ENCODE peak calls at places on chromosomes 2 and 18, in nine cellular contexts. O is mammary epithelial cell; H is cardiac muscle cell; M is Karpas-422; D is right cardiac atrium; U is Peyer's patch; V is effector memory CD4-positive, alpha-beta T cell; P is fibroblast of lung; J is left ventricle myocardium inferior. T is an unnamed sample.
A peak's percentile ranks its signal among the peaks of the same experiment; 100 is the strongest.

GRCh38 chr2:233385489-233386044 is 31.3 kb downstream of the DGKD start:
- DNase-seq in V (no peak), U (no peak), J (no peak), D (no peak), M (no peak), H (peak; percentile 23), P (peak; percentile 28), O (no peak), T (no peak)

GRCh38 chr2:72031346-72032115 is 116.1 kb downstream of the CYP26B1 start:
- DNase-seq in M (no peak), V (no peak), O (no peak), H (no peak), D (no peak), J (no peak), P (no peak), U (no peak), T (peak; percentile 30)

GRCh38 chr2:66561645-66562336 is 126.9 kb downstream of the MEIS1 start:
- DNase-seq in U (no peak), D (no peak), V (no peak), J (no peak), M (no peak), P (peak; percentile 45), H (peak; percentile 71), O (no peak), T (no peak)

GRCh38 chr18:2894841-2895370 is 48.1 kb downstream of the EMILIN2 start:
- DNase-seq in V (no peak), D (no peak), M (no peak), O (no peak), H (no peak), J (no peak), P (no peak), U (no peak), T (no peak)

GRCh38 chr2:237184192-237184922 is 98.7 kb downstream of the COPS8 start:
- DNase-seq in H (peak; percentile 67), P (peak; percentile 76), D (no peak), M (no peak), V (no peak), U (no peak), O (peak; percentile 26), J (no peak), T (no peak)

GRCh38 chr18:11994708-11995444 is 13.6 kb downstream of the IMPA2 start:
- DNase-seq in P (peak; percentile 49), O (no peak), D (peak; percentile 24), J (no peak), M (no peak), H (no peak), U (no peak), V (no peak), T (no peak)

GRCh38 chr2:208356846-208357574 is 49.6 kb upstream of the PTH2R start:
- DNase-seq in M (no peak), V (no peak), D (no peak), U (no peak), J (no peak), H (no peak), P (peak; percentile 6), O (no peak), T (no peak)

GRCh38 chr2:51918113-51918512 is 886.2 kb upstream of the NRXN1 start:
- DNase-seq in U (no peak), J (no peak), O (peak; percentile 26), V (no peak), M (no peak), D (no peak), P (peak; percentile 44), H (peak; percentile 61), T (no peak)

GRCh38 chr2:47301731-47302130 is 101.2 kb upstream of the MSH2 start:
- DNase-seq in P (no peak), O (no peak), D (no peak), U (no peak), V (no peak), J (no peak), H (no peak), M (no peak), T (no peak)

GRCh38 chr2:47300609-47301276 is 102.2 kb upstream of the MSH2 start:
- DNase-seq in H (no peak), P (no peak), M (peak; percentile 69), O (no peak), J (no peak), D (no peak), U (no peak), V (no peak), T (no peak)

GRCh38 chr2:47303341-47304148 is 99.4 kb upstream of the MSH2 start:
- DNase-seq in V (no peak), H (peak; percentile 53), U (no peak), P (no peak), O (no peak), J (no peak), D (no peak), M (no peak), T (no peak)

GRCh38 chr2:47301277-47301618 is 101.7 kb upstream of the MSH2 start:
- DNase-seq in M (no peak), H (no peak), J (no peak), U (no peak), D (no peak), P (no peak), O (no peak), V (no peak), T (no peak)

GRCh38 chr2:47302308-47302707 is 100.6 kb upstream of the MSH2 start:
- DNase-seq in D (no peak), U (no peak), M (no peak), P (no peak), J (no peak), H (no peak), V (no peak), O (no peak), T (no peak)
- H3K4me1 ChIP-seq in D (no peaks in the 10 kb centered on the region), U (peaks cover 17% of the 10 kb centered on the region), M (peaks cover 19% of the 10 kb centered on the region), P (no peaks in the 10 kb centered on the region), J (no peaks in the 10 kb centered on the region), H (peaks cover 16% of the 10 kb centered on the region), V (peaks cover 7% of the 10 kb centered on the region), O (peaks cover 4% of the 10 kb centered on the region), T (no peaks in the 10 kb centered on the region)

GRCh38 chr2:7895356-7895755 is 786.5 kb upstream of the ID2 start:
- DNase-seq in M (no peak), J (no peak), O (no peak), H (no peak), U (no peak), D (no peak), V (no peak), P (no peak), T (no peak)

GRCh38 chr2:7900593-7900992 is 781.3 kb upstream of the ID2 start:
- DNase-seq in J (no peak), P (no peak), M (no peak), D (no peak), V (no peak), H (no peak), U (no peak), O (peak; percentile 17), T (no peak)

GRCh38 chr2:7899923-7900322 is 781.9 kb upstream of the ID2 start:
- DNase-seq in V (no peak), M (no peak), J (no peak), H (no peak), U (no peak), O (no peak), P (no peak), D (no peak), T (no peak)

GRCh38 chr2:7902251-7902765 is 779.5 kb upstream of the ID2 start:
- DNase-seq in M (no peak), H (no peak), O (no peak), D (no peak), V (no peak), J (no peak), P (no peak), U (no peak), T (no peak)

GRCh38 chr2:7899241-7899640 is 782.6 kb upstream of the ID2 start:
- DNase-seq in M (no peak), V (no peak), P (no peak), D (no peak), J (no peak), O (no peak), U (no peak), H (no peak), T (no peak)
- H3K4me1 ChIP-seq in M (peaks cover 16% of the 10 kb centered on the region), V (no peaks in the 10 kb centered on the region), P (no peaks in the 10 kb centered on the region), D (no peaks in the 10 kb centered on the region), J (no peaks in the 10 kb centered on the region), O (no peaks in the 10 kb centered on the region), U (no peaks in the 10 kb centered on the region), H (no peaks in the 10 kb centered on the region), T (no peaks in the 10 kb centered on the region)

GRCh38 chr2:221529177-221529942 is 42.7 kb downstream of the EPHA4 start:
- DNase-seq in P (peak; percentile 19), H (no peak), U (no peak), V (no peak), M (no peak), O (no peak), J (peak; percentile 33), D (peak; percentile 51), T (no peak)

GRCh38 chr2:221532641-221533040 is 39.5 kb downstream of the EPHA4 start:
- DNase-seq in D (no peak), H (no peak), O (no peak), M (no peak), V (no peak), J (no peak), P (no peak), U (no peak), T (no peak)

GRCh38 chr2:221530653-221531037 is 41.5 kb downstream of the EPHA4 start:
- DNase-seq in O (no peak), M (no peak), H (no peak), U (no peak), V (no peak), J (no peak), D (no peak), P (no peak), T (no peak)

GRCh38 chr2:221527759-221528444 is 44.2 kb downstream of the EPHA4 start:
- DNase-seq in D (no peak), M (no peak), H (peak; percentile 26), O (peak; percentile 29), V (no peak), P (peak; percentile 39), J (no peak), U (no peak), T (no peak)

DNA sequence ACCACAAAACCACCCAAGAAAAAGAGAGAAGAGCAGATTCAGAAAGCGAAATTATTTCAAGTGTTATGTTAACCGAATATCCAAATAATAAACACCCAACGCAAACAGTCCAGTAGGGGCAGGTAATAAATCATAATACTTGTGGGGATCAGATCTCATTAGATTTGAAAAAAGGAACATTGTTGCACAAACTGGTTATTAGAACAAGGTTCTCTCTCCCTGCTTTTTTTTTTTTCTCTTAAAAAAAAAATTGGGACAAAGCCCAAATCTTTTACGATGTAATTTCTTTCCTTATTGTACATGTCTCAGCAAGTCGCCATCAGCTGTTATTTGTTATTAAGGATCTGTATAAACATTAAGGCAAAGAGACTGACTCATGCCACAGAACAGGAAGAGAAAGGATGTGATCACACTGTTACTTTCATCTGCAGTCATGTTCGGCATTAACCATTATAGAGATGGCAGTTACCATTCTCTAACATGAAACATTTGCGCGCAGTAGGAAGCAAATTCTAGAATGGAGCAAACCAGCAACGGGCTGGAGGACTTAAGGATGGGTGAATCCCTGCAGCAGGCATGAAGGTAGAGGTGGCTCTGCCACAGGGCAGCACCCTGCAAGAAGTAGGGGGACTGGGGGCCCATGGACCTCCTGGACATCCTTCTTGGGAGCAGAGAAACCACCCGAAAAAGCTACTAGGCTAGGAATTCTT is 42.0 kb downstream of the EPHA4 start:
- DNase-seq in U (no peak), D (no peak), H (peak; percentile 39), V (no peak), M (no peak), P (peak; percentile 92), O (peak; percentile 92), J (no peak), T (no peak)
- H3K4me1 ChIP-seq in U (no peaks in the 10 kb centered on the region), D (peaks cover 21% of the 10 kb centered on the region), H (peaks cover 50% of the 10 kb centered on the region), V (peaks cover 36% of the 10 kb centered on the region), M (no peaks in the 10 kb centered on the region), P (peaks cover 10% of the 10 kb centered on the region), O (peaks cover 28% of the 10 kb centered on the region), J (peaks cover 60% of the 10 kb centered on the region), T (peaks cover 12% of the 10 kb centered on the region)

DNA sequence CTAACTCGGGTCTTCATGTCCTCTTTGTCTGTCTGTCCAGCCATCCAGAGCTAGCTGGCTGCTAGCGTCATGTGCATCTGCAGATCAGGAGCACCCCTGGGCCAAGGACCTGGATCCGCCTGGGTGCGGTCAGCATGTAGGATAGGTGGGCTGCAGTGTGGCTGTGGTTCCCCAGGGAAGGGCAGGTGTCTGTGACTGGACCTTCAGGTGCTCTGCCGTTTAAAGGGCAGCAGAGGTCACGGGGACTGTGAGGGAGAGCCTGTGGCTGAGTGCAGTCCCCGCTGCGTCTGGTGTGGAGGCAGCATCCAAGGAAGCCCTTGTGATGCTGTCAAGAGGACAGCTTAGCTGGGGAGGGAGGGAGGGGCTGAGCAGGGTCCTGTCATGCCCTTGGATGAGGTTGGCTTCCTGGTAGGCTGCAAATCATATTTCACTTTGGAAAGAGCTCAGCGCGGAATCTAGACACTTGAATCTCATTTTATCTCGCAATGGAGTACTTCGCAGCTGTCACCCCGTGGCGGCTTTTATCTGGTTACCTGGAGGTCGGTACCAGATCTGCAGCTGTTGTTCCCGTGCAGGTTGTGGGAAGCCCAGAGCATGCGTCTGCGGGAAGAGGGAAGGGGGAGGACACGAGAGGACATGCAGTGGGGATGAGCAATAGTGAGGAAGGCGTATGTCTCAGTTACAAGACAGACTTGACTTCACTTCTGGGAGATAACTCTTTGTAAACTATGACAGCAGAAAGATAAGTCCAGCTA is 5.9 kb upstream of the RALB start:
- DNase-seq in P (no peak), J (no peak), H (no peak), V (no peak), U (peak; percentile 30), O (peak; percentile 13), D (no peak), M (no peak), T (no peak)
- H3K4me1 ChIP-seq in P (no peaks in the 10 kb centered on the region), J (peaks cover 21% of the 10 kb centered on the region), H (peaks cover 12% of the 10 kb centered on the region), V (no peaks in the 10 kb centered on the region), U (no peaks in the 10 kb centered on the region), O (peaks cover 4% of the 10 kb centered on the region), D (peaks cover 5% of the 10 kb centered on the region), M (peaks cover under 1% of the 10 kb centered on the region), T (peaks cover 19% of the 10 kb centered on the region)

T was measured in RWPE2.